ENCODE peak calls at places on chromosomes 7 and 10, in five cellular contexts. J is cardiac muscle cell; U is aorta; E is heart right ventricle; O is CD8-positive, alpha-beta memory T cell. V is an unnamed sample.
A peak's percentile ranks its signal among the peaks of the same experiment; 100 is the strongest.

GRCh38 chr10:28569506-28570159 is 36.7 kb downstream of the WAC start:
- DNase-seq in E (no peak), O (no peak), U (no peak), J (peak; percentile 38), V (no peak)

GRCh38 chr7:110830778-110831177 is 260.1 kb upstream of the LRRN3 start:
- DNase-seq in O (no peak), U (no peak), E (peak; percentile 11), J (no peak), V (no peak)

GRCh38 chr7:43509906-43510305 is 73.0 kb upstream of the STK17A start:
- DNase-seq in E (no peak), U (no peak), O (no peak), J (no peak), V (no peak)

GRCh38 chr10:35882422-35883150 is 240.5 kb upstream of the FZD8 start:
- DNase-seq in O (no peak), J (no peak), E (no peak), U (no peak), V (no peak)

GRCh38 chr7:12674053-12674452 is 13.4 kb upstream of the ARL4A start:
- DNase-seq in E (no peak), O (no peak), J (no peak), U (no peak), V (no peak)

GRCh38 chr7:47819054-47819920 is 129.0 kb downstream of the PKD1L1 start:
- DNase-seq in U (peak; percentile 78), O (no peak), J (peak; percentile 86), E (peak; percentile 54), V (no peak)

GRCh38 chr10:80509403-80510161 is 28.1 kb upstream of the SH2D4B start:
- DNase-seq in E (no peak), O (no peak), J (peak; percentile 91), U (peak; percentile 52), V (peak; percentile 88)

GRCh38 chr7:15747187-15748111 is 61.0 kb upstream of the MEOX2 start:
- DNase-seq in U (no peak), O (no peak), J (peak; percentile 58), E (no peak), V (no peak)

GRCh38 chr7:156222151-156222550 is 409.9 kb upstream of the SHH start:
- DNase-seq in U (no peak), O (no peak), J (no peak), E (no peak), V (no peak)

GRCh38 chr7:90222811-90223725 is 11.5 kb downstream of the STEAP2 start:
- DNase-seq in O (no peak), J (peak; percentile 28), U (peak; percentile 50), E (no peak), V (no peak)

GRCh38 chr10:125392140-125392539 is 231.8 kb upstream of the CTBP2 start:
- DNase-seq in O (no peak), E (no peak), U (no peak), J (no peak), V (no peak)

GRCh38 chr7:27190284-27190748 is 5.3 kb upstream of the HOXA11 start:
- DNase-seq in U (no peak), E (no peak), J (no peak), O (no peak), V (peak; percentile 15)

GRCh38 chr7:27191716-27192545 is 6.9 kb upstream of the HOXA11 start:
- DNase-seq in O (no peak), E (no peak), U (peak; percentile 46), J (no peak), V (peak; percentile 74)

GRCh38 chr7:27192546-27193334 is 7.2 kb downstream of the HOXA13 start:
- DNase-seq in O (no peak), U (peak; percentile 55), E (no peak), J (no peak), V (no peak)

GRCh38 chr7:27189560-27190283 is 4.7 kb upstream of the HOXA11 start:
- DNase-seq in J (no peak), E (no peak), O (no peak), U (peak; percentile 20), V (peak; percentile 9)

DNA sequence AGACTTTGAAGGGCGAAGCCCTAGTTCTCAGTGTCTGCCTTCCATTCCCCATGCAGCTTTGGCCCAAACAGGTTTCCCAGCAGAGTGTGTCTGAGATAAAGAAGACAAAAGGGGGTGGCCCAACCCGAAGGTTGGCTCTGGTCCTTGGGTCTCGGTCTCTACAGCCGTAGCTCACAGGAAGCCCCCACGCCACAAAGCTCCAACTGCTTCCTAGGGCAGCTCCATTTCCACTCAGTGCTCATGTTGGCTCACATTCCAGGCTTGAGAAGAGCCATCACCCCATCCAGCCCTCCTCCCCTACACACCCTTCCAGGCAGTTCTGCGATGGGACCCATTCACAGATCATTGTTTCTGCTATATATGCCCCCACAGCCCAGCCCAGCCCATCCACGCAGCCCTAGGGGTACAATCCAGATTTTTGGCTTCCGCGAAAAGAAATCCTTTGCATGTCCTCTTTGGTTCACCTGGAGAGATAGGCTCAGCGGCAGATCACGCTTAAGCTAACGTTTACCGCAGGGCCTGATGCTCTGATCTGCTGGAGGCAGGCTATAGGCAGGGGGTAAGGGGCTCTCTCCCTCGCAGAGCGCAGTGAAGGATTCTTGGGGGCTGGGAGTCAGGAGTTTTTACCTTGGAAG is 6.2 kb upstream of the HOXA11 start:
- DNase-seq in O (no peak), J (no peak), U (no peak), E (no peak), V (peak; percentile 38)
- H3K4me3 ChIP-seq in O (no peak overlapping the region), J (no peak overlapping the region), U (no peak overlapping the region), E (no peak overlapping the region), V (peak overlapping the region; percentile 89)

GRCh38 chr10:74011016-74011415 is 13.1 kb downstream of the VCL start:
- DNase-seq in O (no peak), U (no peak), J (no peak), E (no peak), V (no peak)

GRCh38 chr10:74012480-74012879 is 14.6 kb downstream of the VCL start:
- DNase-seq in J (no peak), U (no peak), O (no peak), E (no peak), V (no peak)

GRCh38 chr10:74008212-74008731 is 10.4 kb downstream of the VCL start:
- DNase-seq in E (no peak), O (no peak), U (no peak), J (peak; percentile 78), V (no peak)

GRCh38 chr10:74013004-74013403 is 15.1 kb downstream of the VCL start:
- DNase-seq in O (no peak), J (no peak), E (no peak), U (no peak), V (no peak)

DNA sequence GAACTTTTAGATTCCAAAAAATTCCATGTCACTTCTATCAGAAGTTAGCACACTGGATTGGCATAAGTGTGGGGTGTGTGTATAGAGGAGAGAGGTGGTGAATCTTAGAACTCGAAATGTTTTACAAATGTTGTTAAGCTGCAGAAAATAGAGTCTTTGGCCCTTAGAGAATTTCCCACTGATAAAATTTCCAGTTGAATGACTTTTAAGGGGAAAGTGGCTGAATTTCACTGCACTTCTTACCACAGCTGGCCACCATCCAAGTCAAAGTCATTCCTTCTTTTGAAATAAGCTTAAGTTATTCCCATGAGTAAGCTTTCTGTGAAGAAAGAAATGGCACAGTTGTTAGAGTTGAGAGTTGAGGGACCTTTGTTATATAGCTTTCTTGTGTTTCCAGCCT is 13.8 kb downstream of the VCL start:
- DNase-seq in U (no peak), J (peak; percentile 94), O (no peak), E (no peak), V (no peak)
- H3K4me1 ChIP-seq in U (peaks cover 5% of the 10 kb centered on the region), J (peaks cover 15% of the 10 kb centered on the region), O (peaks cover 26% of the 10 kb centered on the region), E (peaks cover 90% of the 10 kb centered on the region), V (peaks cover 27% of the 10 kb centered on the region)

DNA sequence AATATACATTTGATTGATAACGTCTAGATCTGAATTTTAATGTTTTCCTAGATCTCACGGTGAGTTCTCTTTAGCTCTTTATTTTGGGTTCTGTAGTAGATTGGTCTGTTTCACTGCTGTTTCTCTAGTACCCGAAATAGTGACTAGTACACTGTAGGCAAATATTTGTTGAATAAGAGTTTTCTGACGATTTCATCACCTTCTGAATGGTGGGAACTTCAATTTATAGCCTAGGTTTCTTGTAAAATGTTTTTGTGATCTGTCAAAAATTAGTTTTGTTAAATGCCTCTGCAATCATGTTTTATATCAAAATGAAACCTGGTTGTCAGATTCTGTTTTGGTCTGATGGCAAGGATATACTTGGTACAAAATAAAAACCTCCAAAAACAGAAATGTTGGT is 10.2 kb downstream of the PDCD4 start:
- DNase-seq in U (no peak), O (no peak), E (no peak), J (no peak), V (no peak)
- H3K4me3 ChIP-seq in U (peak overlapping the region; percentile 41), O (no peak overlapping the region), E (no peak overlapping the region), J (no peak overlapping the region), V (no peak overlapping the region)

GRCh38 chr10:46026106-46026505 is 4.3 kb downstream of the NCOA4 start:
- DNase-seq in E (no peak), U (no peak), O (no peak), J (peak; percentile 51), V (no peak)
- H3K4me1 ChIP-seq in E (peaks cover 92% of the 10 kb centered on the region), U (peaks cover 8% of the 10 kb centered on the region), O (peaks cover 62% of the 10 kb centered on the region), J (peaks cover 48% of the 10 kb centered on the region), V (peaks cover 29% of the 10 kb centered on the region)

GRCh38 chr7:100892364-100893317 is 3.0 kb downstream of the ACHE start:
- DNase-seq in O (no peak), E (no peak), U (no peak), J (no peak), V (no peak)

GRCh38 chr7:100889761-100890639 is 485 bp upstream of the UFSP1 start:
- DNase-seq in U (peak; percentile 97), O (peak; percentile 92), E (peak; percentile 94), J (peak; percentile 96), V (peak; percentile 93)

GRCh38 chr7:100891555-100891954 is 2.0 kb upstream of the UFSP1 start:
- DNase-seq in J (no peak), E (no peak), O (no peak), U (no peak), V (no peak)

GRCh38 chr7:100888988-100889760 is at the start of gene UFSP1:
- DNase-seq in O (no peak), J (no peak), E (no peak), U (no peak), V (no peak)

DNA sequence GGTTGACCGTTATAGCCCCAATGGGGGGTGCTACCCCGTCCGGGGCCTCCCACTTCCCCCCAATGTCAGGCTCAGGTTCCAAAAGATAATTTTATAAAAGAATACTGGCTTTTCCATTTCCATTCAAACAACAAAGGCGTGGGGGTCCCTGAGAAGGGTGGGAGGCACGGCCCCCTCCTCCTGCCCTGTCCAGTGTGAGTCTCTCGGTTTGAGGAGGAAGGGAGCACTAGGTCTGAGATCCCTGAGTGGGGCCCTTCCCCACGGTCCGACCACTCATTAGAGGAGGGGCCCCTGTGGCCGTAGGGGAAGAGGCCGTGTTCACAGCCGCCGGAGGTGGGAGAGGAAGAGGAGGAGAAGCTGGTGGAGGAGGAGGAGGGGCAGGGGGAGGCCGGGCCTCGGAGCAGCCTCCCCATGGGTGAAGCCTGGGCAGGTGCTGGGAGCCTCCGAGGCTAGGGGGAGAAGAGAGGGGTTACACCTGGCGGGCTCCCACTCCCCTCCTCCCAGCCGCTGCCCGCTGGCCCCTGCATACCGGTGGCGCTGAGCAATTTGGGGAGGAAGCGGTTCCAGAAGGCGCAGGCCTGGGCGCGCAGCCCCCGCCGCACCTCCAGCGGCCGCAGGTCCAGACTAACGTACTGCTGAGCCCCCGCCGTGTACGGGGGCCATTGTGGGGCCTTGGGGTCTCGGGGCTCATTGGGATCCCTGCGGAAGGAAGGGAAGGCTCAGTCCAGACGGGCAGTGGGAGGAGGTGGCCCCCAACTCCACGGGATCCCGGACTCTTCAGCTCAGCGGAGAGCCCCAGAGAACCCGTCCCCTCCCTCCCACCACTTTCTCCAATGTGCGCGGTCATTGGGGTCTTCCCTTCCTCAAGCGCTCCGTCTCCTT is 1.4 kb upstream of the UFSP1 start:
- DNase-seq in O (no peak), J (peak; percentile 30), E (no peak), U (no peak), V (no peak)
- H3K4me3 ChIP-seq in O (peak overlapping the region; percentile 74), J (peak overlapping the region; percentile 54), E (peak overlapping the region; percentile 72), U (no peak overlapping the region), V (peak overlapping the region; percentile 43)

V was measured in RWPE2.